ENCODE peak calls at places on chromosome 13, in seven cellular contexts. R, Q, P, D, I, W and B are unnamed samples.

GRCh38 chr13:28753208-28753892 is 34.6 kb upstream of the SLC46A3 start:
- DNase-seq in R (peak; percentile 44), Q (peak; percentile 65), P (no peak), D (no peak), I (no peak), W (no peak), B (peak; percentile 84)

GRCh38 chr13:53200498-53201453 is 172.2 kb downstream of the OLFM4 start:
- DNase-seq in R (no peak), Q (peak; percentile 60), P (no peak), D (no peak), I (no peak), W (no peak), B (no peak)

GRCh38 chr13:49308104-49308875 is 60.6 kb downstream of the CDADC1 start:
- DNase-seq in R (peak; percentile 72), Q (peak; percentile 68), P (no peak), D (no peak), I (no peak), W (peak; percentile 47), B (no peak)

GRCh38 chr13:97125810-97126738 is 96.1 kb upstream of the MBNL2 start:
- DNase-seq in R (peak; percentile 60), Q (no peak), P (no peak), D (no peak), I (no peak), W (peak; percentile 11), B (no peak)

GRCh38 chr13:111893607-111894443 is 173.1 kb upstream of the SOX1 start:
- DNase-seq in R (no peak), Q (peak; percentile 34), P (no peak), D (no peak), I (no peak), W (no peak), B (no peak)

GRCh38 chr13:25490236-25490635 is 118.5 kb downstream of the ATP8A2 start:
- DNase-seq in R (no peak), Q (no peak), P (no peak), D (no peak), I (no peak), W (no peak), B (no peak)

GRCh38 chr13:51269039-51269438 is 46.8 kb downstream of the FAM124A start:
- DNase-seq in R (no peak), Q (no peak), P (no peak), D (no peak), I (no peak), W (no peak), B (no peak)

GRCh38 chr13:49351871-49352270 is 92.0 kb downstream of the CAB39L start:
- DNase-seq in R (no peak), Q (no peak), P (no peak), D (no peak), I (no peak), W (no peak), B (no peak)

GRCh38 chr13:79581870-79582315 is 100.9 kb downstream of the NDFIP2 start:
- DNase-seq in R (no peak), Q (no peak), P (no peak), D (no peak), I (no peak), W (peak; percentile 3), B (no peak)